ENCODE peak calls at places on chromosome 5, in nine cellular contexts. I, J, O, F, P, B, N, A and W are unnamed samples.

GRCh38 chr5:102718819-102719218 is 36.3 kb upstream of the PAM start:
- DNase-seq in P (no peak), O (no peak), I (no peak), A (no peak), N (no peak), J (no peak), F (no peak), B (no peak), W (no peak)

GRCh38 chr5:112419050-112419595 is at the start of gene EPB41L4A:
- DNase-seq in F (peak; percentile 43), N (peak; percentile 26), B (peak; percentile 74), A (no peak), J (peak; percentile 29), P (peak; percentile 63), O (peak; percentile 70), I (peak; percentile 83), W (peak; percentile 76)

GRCh38 chr5:54135042-54135441 is 175.3 kb downstream of the ARL15 start:
- DNase-seq in F (no peak), N (no peak), P (no peak), A (no peak), I (no peak), J (no peak), B (no peak), O (no peak), W (no peak)

GRCh38 chr5:129593525-129593924 is 133.4 kb downstream of the ADAMTS19 start:
- DNase-seq in F (no peak), B (no peak), O (no peak), N (no peak), P (no peak), I (no peak), A (no peak), J (no peak), W (no peak)

GRCh38 chr5:89374144-89374784 is 491.3 kb upstream of the MEF2C start:
- DNase-seq in I (no peak), O (no peak), A (no peak), J (no peak), N (peak; percentile 74), B (no peak), F (no peak), P (no peak), W (no peak)

GRCh38 chr5:1137567-1138444 is 25.9 kb upstream of the SLC12A7 start:
- DNase-seq in J (no peak), I (peak; percentile 74), B (no peak), P (no peak), F (no peak), N (peak; percentile 61), A (no peak), O (no peak), W (peak; percentile 86)

GRCh38 chr5:96051401-96051830 is 89.8 kb upstream of the ELL2 start:
- DNase-seq in P (no peak), F (no peak), N (no peak), B (no peak), O (no peak), A (no peak), I (no peak), J (no peak), W (no peak)

GRCh38 chr5:10310073-10310779 is 2.5 kb upstream of the CMBL start:
- DNase-seq in I (no peak), P (peak; percentile 65), N (peak; percentile 39), F (no peak), B (no peak), J (peak; percentile 51), O (no peak), A (no peak), W (no peak)

GRCh38 chr5:107251151-107251550 is 419.6 kb downstream of the EFNA5 start:
- DNase-seq in I (no peak), N (no peak), A (no peak), F (no peak), B (no peak), P (no peak), J (no peak), O (no peak), W (no peak)

GRCh38 chr5:111628901-111629300 is 116.6 kb upstream of the STARD4 start:
- DNase-seq in B (no peak), I (no peak), A (no peak), O (no peak), F (no peak), J (no peak), P (no peak), N (no peak), W (no peak)

GRCh38 chr5:142913728-142914338 is 143.7 kb downstream of the ARHGAP26 start:
- DNase-seq in B (no peak), A (no peak), J (no peak), F (no peak), O (no peak), I (no peak), N (no peak), P (no peak), W (no peak)

GRCh38 chr5:21452429-21452828 is 1400.7 kb downstream of the CDH12 start:
- DNase-seq in N (no peak), O (no peak), B (no peak), F (no peak), I (no peak), J (no peak), P (no peak), A (no peak), W (no peak)

GRCh38 chr5:11619339-11620028 is 284.8 kb downstream of the CTNND2 start:
- DNase-seq in P (no peak), I (no peak), B (peak; percentile 24), N (no peak), F (no peak), A (no peak), J (no peak), O (no peak), W (no peak)

GRCh38 chr5:113044776-113045175 is 68.2 kb downstream of the DCP2 start:
- DNase-seq in N (no peak), I (no peak), O (no peak), P (no peak), J (no peak), A (no peak), B (no peak), F (no peak), W (no peak)

GRCh38 chr5:59067976-59068651 is 485.2 kb downstream of the RAB3C start:
- DNase-seq in I (no peak), O (no peak), P (no peak), F (no peak), B (no peak), N (no peak), J (no peak), A (no peak), W (no peak)

GRCh38 chr5:150588495-150588890 is 52.0 kb upstream of the SYNPO start:
- DNase-seq in F (no peak), N (peak; percentile 61), A (no peak), O (peak; percentile 18), B (no peak), J (no peak), I (peak; percentile 26), P (peak; percentile 71), W (no peak)

GRCh38 chr5:150589791-150590601 is 50.5 kb upstream of the SYNPO start:
- DNase-seq in F (no peak), J (peak; percentile 57), I (peak; percentile 87), P (peak; percentile 78), A (no peak), O (peak; percentile 69), B (peak; percentile 68), N (peak; percentile 60), W (peak; percentile 93)

GRCh38 chr5:150593996-150594395 is 46.5 kb upstream of the SYNPO start:
- DNase-seq in A (no peak), B (no peak), J (no peak), F (no peak), I (peak; percentile 75), O (peak; percentile 54), N (no peak), P (peak; percentile 44), W (no peak)

GRCh38 chr5:150593593-150593992 is 46.9 kb upstream of the SYNPO start:
- DNase-seq in B (no peak), J (no peak), P (peak; percentile 41), A (no peak), O (peak; percentile 34), N (peak; percentile 54), F (no peak), I (peak; percentile 59), W (no peak)

GRCh38 chr5:150590979-150591411 is 49.5 kb upstream of the SYNPO start:
- DNase-seq in I (peak; percentile 82), J (no peak), P (peak; percentile 54), O (peak; percentile 60), B (peak; percentile 54), A (no peak), N (no peak), F (no peak), W (no peak)
- H3K4me1 ChIP-seq in I (peaks cover 3% of the 10 kb centered on the region), J (peaks cover 63% of the 10 kb centered on the region), P (no peaks in the 10 kb centered on the region), O (peaks cover 37% of the 10 kb centered on the region), B (peaks cover 10% of the 10 kb centered on the region), A (no peaks in the 10 kb centered on the region), N (peaks cover 61% of the 10 kb centered on the region), F (peaks cover 53% of the 10 kb centered on the region), W (peaks cover 31% of the 10 kb centered on the region)

DNA sequence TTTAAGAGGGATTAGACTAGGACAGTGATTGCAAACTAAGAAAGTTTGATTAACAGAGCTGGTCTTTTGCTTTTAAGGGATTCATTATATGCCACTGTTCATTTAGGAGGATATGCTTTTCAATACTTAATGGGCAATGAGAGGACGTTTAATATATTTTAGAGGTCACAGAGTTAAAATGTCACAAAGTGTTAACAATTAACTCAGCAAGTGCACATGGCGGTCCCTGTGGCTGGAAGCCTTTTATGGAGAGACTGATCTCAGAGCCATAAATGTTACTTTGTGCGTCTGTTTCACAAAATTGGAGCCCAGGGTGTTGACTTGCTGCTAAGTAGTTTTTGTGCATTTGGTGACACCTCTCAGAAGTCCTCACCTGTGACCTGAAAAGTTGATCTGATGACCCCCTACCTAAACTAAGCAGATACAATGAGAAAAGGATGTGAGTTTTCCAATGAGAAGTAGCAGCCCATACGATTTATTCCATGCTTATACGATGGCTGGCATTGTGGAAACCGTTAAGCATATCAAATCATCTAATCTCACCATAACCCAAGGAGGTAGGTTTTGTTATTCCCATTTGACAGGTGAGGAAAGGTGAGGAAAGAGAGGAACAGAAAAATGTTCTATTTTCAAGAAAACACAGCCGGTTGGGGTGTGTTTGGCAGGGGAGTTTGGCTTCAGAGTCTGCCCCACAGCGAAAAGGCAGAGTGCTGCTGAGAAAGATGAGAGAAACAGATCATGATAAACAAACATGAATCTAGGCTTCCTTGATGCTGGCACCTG is 64.4 kb downstream of the CMYA5 start:
- DNase-seq in F (no peak), B (no peak), J (no peak), I (no peak), O (no peak), N (no peak), A (no peak), P (no peak), W (no peak)
- H3K27ac ChIP-seq in F (no peak overlapping the region), B (no peak overlapping the region), J (no peak overlapping the region), I (no peak overlapping the region), O (no peak overlapping the region), N (no peak overlapping the region), A (no peak overlapping the region), P (no peak overlapping the region), W (peak overlapping the region; percentile 87)

DNA sequence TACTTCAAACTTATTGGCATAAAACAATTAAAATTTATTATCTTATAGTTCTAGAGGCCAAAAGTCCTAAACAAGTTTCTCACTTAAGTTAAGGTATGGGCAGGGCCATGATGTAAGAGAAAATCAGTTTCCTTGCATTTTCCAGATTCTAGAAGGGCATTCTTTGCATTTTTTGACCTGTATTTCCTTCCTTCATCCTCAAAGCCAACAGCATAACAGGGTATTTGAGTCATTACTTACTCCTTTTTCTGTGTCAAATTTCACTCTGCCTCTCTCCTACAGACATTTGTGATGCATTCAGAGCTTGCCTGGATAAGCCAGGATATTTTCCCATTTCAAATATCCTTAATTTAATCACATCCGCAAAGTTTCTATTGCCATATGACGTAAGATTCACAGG is 1499.0 kb downstream of the EFNA5 start:
- DNase-seq in F (no peak), N (no peak), P (no peak), I (no peak), B (no peak), O (no peak), A (no peak), J (no peak), W (no peak)
- H3K4me1 ChIP-seq in F (no peaks in the 10 kb centered on the region), N (no peaks in the 10 kb centered on the region), P (no peaks in the 10 kb centered on the region), I (no peaks in the 10 kb centered on the region), B (no peaks in the 10 kb centered on the region), O (no peaks in the 10 kb centered on the region), A (no peaks in the 10 kb centered on the region), J (no peaks in the 10 kb centered on the region), W (no peaks in the 10 kb centered on the region)

GRCh38 chr5:6489786-6490185 is 41.1 kb downstream of the UBE2QL1 start:
- DNase-seq in A (no peak), J (no peak), N (no peak), B (no peak), F (no peak), O (no peak), P (no peak), I (no peak), W (no peak)
- H3K27ac ChIP-seq in A (no peak overlapping the region), J (no peak overlapping the region), N (no peak overlapping the region), B (no peak overlapping the region), F (no peak overlapping the region), O (no peak overlapping the region), P (no peak overlapping the region), I (no peak overlapping the region), W (no peak overlapping the region)